ENCODE peak calls at places on chromosomes 7 and 10, in ten cellular contexts. One of them, this sample, is unnamed.

GRCh38 chr10:59091239-59091638 is 85.2 kb upstream of the PHYHIPL start:
- DNase-seq in A549: no peak
- DNase-seq in cardiac muscle cell: no peak
- DNase-seq in GM12878: no peak
- DNase-seq in neural crest cell: no peak
- DNase-seq in MCF 10A: no peak
- DNase-seq in dorsolateral prefrontal cortex: no peak
- DNase-seq in GM23338: no peak
- DNase-seq in activated CD8-positive, alpha-beta T cell treated with anti-CD3 and anti-CD28 coated beads for 36 hours: no peak
- DNase-seq in psoas muscle: no peak
- DNase-seq in this sample: no peak

GRCh38 chr10:84166620-84167288 is 6.8 kb upstream of the GPR15LG start:
- DNase-seq in A549: no peak
- DNase-seq in cardiac muscle cell: no peak
- DNase-seq in GM12878: no peak
- DNase-seq in neural crest cell: no peak
- DNase-seq in MCF 10A: no peak
- DNase-seq in dorsolateral prefrontal cortex: no peak
- DNase-seq in GM23338: no peak
- DNase-seq in activated CD8-positive, alpha-beta T cell treated with anti-CD3 and anti-CD28 coated beads for 36 hours: no peak
- DNase-seq in psoas muscle: no peak
- DNase-seq in this sample: no peak

GRCh38 chr7:2929321-2930201 is 85.5 kb upstream of the GNA12 start:
- DNase-seq in A549: no peak
- DNase-seq in cardiac muscle cell: no peak
- DNase-seq in GM12878: no peak
- DNase-seq in neural crest cell: no peak
- DNase-seq in MCF 10A: no peak
- DNase-seq in dorsolateral prefrontal cortex: peak; percentile 32
- DNase-seq in GM23338: no peak
- DNase-seq in activated CD8-positive, alpha-beta T cell treated with anti-CD3 and anti-CD28 coated beads for 36 hours: no peak
- DNase-seq in psoas muscle: no peak
- DNase-seq in this sample: no peak

GRCh38 chr10:112811741-112812551 is 138.1 kb upstream of the TCF7L2 start:
- DNase-seq in A549: peak; percentile 96
- DNase-seq in cardiac muscle cell: no peak
- DNase-seq in GM12878: no peak
- DNase-seq in neural crest cell: no peak
- DNase-seq in MCF 10A: peak; percentile 89
- DNase-seq in dorsolateral prefrontal cortex: no peak
- DNase-seq in GM23338: peak; percentile 91
- DNase-seq in activated CD8-positive, alpha-beta T cell treated with anti-CD3 and anti-CD28 coated beads for 36 hours: no peak
- DNase-seq in psoas muscle: no peak
- DNase-seq in this sample: no peak

GRCh38 chr7:148299335-148299734 is 291.2 kb upstream of the C7orf33 start:
- DNase-seq in A549: no peak
- DNase-seq in cardiac muscle cell: no peak
- DNase-seq in GM12878: no peak
- DNase-seq in neural crest cell: no peak
- DNase-seq in MCF 10A: no peak
- DNase-seq in dorsolateral prefrontal cortex: no peak
- DNase-seq in GM23338: no peak
- DNase-seq in activated CD8-positive, alpha-beta T cell treated with anti-CD3 and anti-CD28 coated beads for 36 hours: no peak
- DNase-seq in psoas muscle: no peak
- DNase-seq in this sample: no peak

GRCh38 chr7:101244385-101245146 is at the start of gene FIS1:
- DNase-seq in A549: peak; percentile 93
- DNase-seq in cardiac muscle cell: peak; percentile 96
- DNase-seq in GM12878: peak; percentile 68
- DNase-seq in neural crest cell: peak; percentile 89
- DNase-seq in MCF 10A: peak; percentile 87
- DNase-seq in dorsolateral prefrontal cortex: peak; percentile 94
- DNase-seq in GM23338: peak; percentile 98
- DNase-seq in activated CD8-positive, alpha-beta T cell treated with anti-CD3 and anti-CD28 coated beads for 36 hours: peak; percentile 97
- DNase-seq in psoas muscle: peak; percentile 97
- DNase-seq in this sample: peak; percentile 90

GRCh38 chr10:30254926-30255325 is 94.2 kb downstream of the MTPAP start:
- DNase-seq in A549: no peak
- DNase-seq in cardiac muscle cell: no peak
- DNase-seq in GM12878: no peak
- DNase-seq in neural crest cell: no peak
- DNase-seq in MCF 10A: no peak
- DNase-seq in dorsolateral prefrontal cortex: no peak
- DNase-seq in GM23338: no peak
- DNase-seq in activated CD8-positive, alpha-beta T cell treated with anti-CD3 and anti-CD28 coated beads for 36 hours: no peak
- DNase-seq in psoas muscle: no peak
- DNase-seq in this sample: no peak

GRCh38 chr7:93043393-93043985 is 74.3 kb downstream of the SAMD9 start:
- DNase-seq in A549: no peak
- DNase-seq in cardiac muscle cell: no peak
- DNase-seq in GM12878: no peak
- DNase-seq in neural crest cell: peak; percentile 37
- DNase-seq in MCF 10A: peak; percentile 80
- DNase-seq in dorsolateral prefrontal cortex: no peak
- DNase-seq in GM23338: peak; percentile 76
- DNase-seq in activated CD8-positive, alpha-beta T cell treated with anti-CD3 and anti-CD28 coated beads for 36 hours: no peak
- DNase-seq in psoas muscle: no peak
- DNase-seq in this sample: no peak

GRCh38 chr7:134589491-134589941 is 40.6 kb downstream of the AKR1B15 start:
- DNase-seq in A549: no peak
- DNase-seq in cardiac muscle cell: no peak
- DNase-seq in GM12878: no peak
- DNase-seq in neural crest cell: no peak
- DNase-seq in MCF 10A: no peak
- DNase-seq in dorsolateral prefrontal cortex: no peak
- DNase-seq in GM23338: no peak
- DNase-seq in activated CD8-positive, alpha-beta T cell treated with anti-CD3 and anti-CD28 coated beads for 36 hours: no peak
- DNase-seq in psoas muscle: no peak
- DNase-seq in this sample: no peak

GRCh38 chr7:159084069-159084801 is 60.4 kb downstream of the VIPR2 start:
- DNase-seq in A549: no peak
- DNase-seq in cardiac muscle cell: no peak
- DNase-seq in GM12878: no peak
- DNase-seq in neural crest cell: no peak
- DNase-seq in MCF 10A: no peak
- DNase-seq in dorsolateral prefrontal cortex: no peak
- DNase-seq in GM23338: no peak
- DNase-seq in activated CD8-positive, alpha-beta T cell treated with anti-CD3 and anti-CD28 coated beads for 36 hours: no peak
- DNase-seq in psoas muscle: no peak
- DNase-seq in this sample: no peak

GRCh38 chr7:127578036-127578684 is 7.2 kb downstream of the GCC1 start:
- DNase-seq in A549: peak; percentile 43
- DNase-seq in cardiac muscle cell: no peak
- DNase-seq in GM12878: no peak
- DNase-seq in neural crest cell: no peak
- DNase-seq in MCF 10A: no peak
- DNase-seq in dorsolateral prefrontal cortex: no peak
- DNase-seq in GM23338: peak; percentile 56
- DNase-seq in activated CD8-positive, alpha-beta T cell treated with anti-CD3 and anti-CD28 coated beads for 36 hours: no peak
- DNase-seq in psoas muscle: no peak
- DNase-seq in this sample: no peak
- TF ChIP-seq CTCF in A549: peak; percentile 25
- TF ChIP-seq CTCF in cardiac muscle cell: peak; percentile 18
- TF ChIP-seq CTCF in GM12878: peak; percentile 22
- TF ChIP-seq CTCF in neural crest cell: no peak
- TF ChIP-seq CTCF in MCF 10A: no peak
- TF ChIP-seq CTCF in dorsolateral prefrontal cortex: no peak
- TF ChIP-seq CTCF in GM23338: peak; percentile 70
- TF ChIP-seq CTCF in activated CD8-positive, alpha-beta T cell treated with anti-CD3 and anti-CD28 coated beads for 36 hours: no peak
- TF ChIP-seq CTCF in psoas muscle: no peak
- TF ChIP-seq CTCF in this sample: peak; percentile 5

GRCh38 chr10:27865221-27865635 is 119.6 kb upstream of the MKX start:
- DNase-seq in A549: no peak
- DNase-seq in cardiac muscle cell: no peak
- DNase-seq in GM12878: no peak
- DNase-seq in neural crest cell: no peak
- DNase-seq in MCF 10A: peak; percentile 44
- DNase-seq in dorsolateral prefrontal cortex: no peak
- DNase-seq in GM23338: no peak
- DNase-seq in activated CD8-positive, alpha-beta T cell treated with anti-CD3 and anti-CD28 coated beads for 36 hours: no peak
- DNase-seq in psoas muscle: no peak
- DNase-seq in this sample: no peak
- TF ChIP-seq CTCF in A549: no peak
- TF ChIP-seq CTCF in cardiac muscle cell: no peak
- TF ChIP-seq CTCF in GM12878: no peak
- TF ChIP-seq CTCF in neural crest cell: no peak
- TF ChIP-seq CTCF in MCF 10A: no peak
- TF ChIP-seq CTCF in dorsolateral prefrontal cortex: no peak
- TF ChIP-seq CTCF in GM23338: no peak
- TF ChIP-seq CTCF in activated CD8-positive, alpha-beta T cell treated with anti-CD3 and anti-CD28 coated beads for 36 hours: no peak
- TF ChIP-seq CTCF in psoas muscle: no peak
- TF ChIP-seq CTCF in this sample: no peak

GRCh38 chr10:76311752-76312699 is 880.6 kb downstream of the LRMDA start:
- DNase-seq in A549: peak; percentile 56
- DNase-seq in cardiac muscle cell: peak; percentile 49
- DNase-seq in GM12878: no peak
- DNase-seq in neural crest cell: no peak
- DNase-seq in MCF 10A: peak; percentile 50
- DNase-seq in dorsolateral prefrontal cortex: no peak
- DNase-seq in GM23338: peak; percentile 81
- DNase-seq in activated CD8-positive, alpha-beta T cell treated with anti-CD3 and anti-CD28 coated beads for 36 hours: peak; percentile 14
- DNase-seq in psoas muscle: no peak
- DNase-seq in this sample: peak; percentile 22
- TF ChIP-seq CTCF in A549: peak; percentile 52
- TF ChIP-seq CTCF in cardiac muscle cell: peak; percentile 36
- TF ChIP-seq CTCF in GM12878: peak; percentile 45
- TF ChIP-seq CTCF in neural crest cell: peak; percentile 65
- TF ChIP-seq CTCF in MCF 10A: peak; percentile 52
- TF ChIP-seq CTCF in dorsolateral prefrontal cortex: no peak
- TF ChIP-seq CTCF in GM23338: peak; percentile 87
- TF ChIP-seq CTCF in activated CD8-positive, alpha-beta T cell treated with anti-CD3 and anti-CD28 coated beads for 36 hours: no peak
- TF ChIP-seq CTCF in psoas muscle: peak; percentile 40
- TF ChIP-seq CTCF in this sample: no peak

GRCh38 chr10:34076443-34076842 is 738.7 kb downstream of the PARD3 start:
- DNase-seq in A549: no peak
- DNase-seq in cardiac muscle cell: no peak
- DNase-seq in GM12878: no peak
- DNase-seq in neural crest cell: no peak
- DNase-seq in MCF 10A: no peak
- DNase-seq in dorsolateral prefrontal cortex: no peak
- DNase-seq in GM23338: no peak
- DNase-seq in activated CD8-positive, alpha-beta T cell treated with anti-CD3 and anti-CD28 coated beads for 36 hours: no peak
- DNase-seq in psoas muscle: no peak
- DNase-seq in this sample: no peak

GRCh38 chr10:34079702-34080484 is 735.2 kb downstream of the PARD3 start:
- DNase-seq in A549: no peak
- DNase-seq in cardiac muscle cell: no peak
- DNase-seq in GM12878: no peak
- DNase-seq in neural crest cell: no peak
- DNase-seq in MCF 10A: no peak
- DNase-seq in dorsolateral prefrontal cortex: no peak
- DNase-seq in GM23338: no peak
- DNase-seq in activated CD8-positive, alpha-beta T cell treated with anti-CD3 and anti-CD28 coated beads for 36 hours: no peak
- DNase-seq in psoas muscle: no peak
- DNase-seq in this sample: no peak

GRCh38 chr10:34078798-34079470 is 736.2 kb downstream of the PARD3 start:
- DNase-seq in A549: no peak
- DNase-seq in cardiac muscle cell: no peak
- DNase-seq in GM12878: no peak
- DNase-seq in neural crest cell: no peak
- DNase-seq in MCF 10A: no peak
- DNase-seq in dorsolateral prefrontal cortex: no peak
- DNase-seq in GM23338: no peak
- DNase-seq in activated CD8-positive, alpha-beta T cell treated with anti-CD3 and anti-CD28 coated beads for 36 hours: no peak
- DNase-seq in psoas muscle: peak; percentile 64
- DNase-seq in this sample: no peak

GRCh38 chr10:34075269-34075926 is 739.7 kb downstream of the PARD3 start:
- DNase-seq in A549: no peak
- DNase-seq in cardiac muscle cell: no peak
- DNase-seq in GM12878: no peak
- DNase-seq in neural crest cell: no peak
- DNase-seq in MCF 10A: no peak
- DNase-seq in dorsolateral prefrontal cortex: no peak
- DNase-seq in GM23338: no peak
- DNase-seq in activated CD8-positive, alpha-beta T cell treated with anti-CD3 and anti-CD28 coated beads for 36 hours: no peak
- DNase-seq in psoas muscle: no peak
- DNase-seq in this sample: no peak

DNA sequence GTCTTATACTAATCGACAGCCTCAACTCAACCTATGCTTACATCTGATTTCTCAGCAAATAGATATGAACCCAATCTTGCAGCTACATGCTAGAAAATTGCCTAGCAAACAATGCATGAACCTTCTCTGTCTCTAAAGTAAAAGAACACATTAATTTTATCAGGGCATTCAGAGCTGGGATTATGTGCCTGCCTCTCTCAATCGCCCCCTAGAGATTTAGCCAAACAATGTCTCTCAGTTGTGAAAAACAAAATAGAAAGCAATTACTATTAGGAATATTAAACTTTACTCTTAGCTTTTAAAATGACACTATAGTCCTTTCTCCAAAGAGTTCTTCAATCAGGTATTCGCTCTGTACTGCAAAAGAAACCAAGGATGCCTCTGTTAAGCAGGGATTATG is 737.1 kb downstream of the PARD3 start:
- DNase-seq in A549: no peak
- DNase-seq in cardiac muscle cell: no peak
- DNase-seq in GM12878: no peak
- DNase-seq in neural crest cell: no peak
- DNase-seq in MCF 10A: no peak
- DNase-seq in dorsolateral prefrontal cortex: no peak
- DNase-seq in GM23338: no peak
- DNase-seq in activated CD8-positive, alpha-beta T cell treated with anti-CD3 and anti-CD28 coated beads for 36 hours: no peak
- DNase-seq in psoas muscle: no peak
- DNase-seq in this sample: no peak
- TF ChIP-seq CTCF in A549: no peak
- TF ChIP-seq CTCF in cardiac muscle cell: peak; percentile 16
- TF ChIP-seq CTCF in GM12878: no peak
- TF ChIP-seq CTCF in neural crest cell: no peak
- TF ChIP-seq CTCF in MCF 10A: peak; percentile 8
- TF ChIP-seq CTCF in dorsolateral prefrontal cortex: no peak
- TF ChIP-seq CTCF in GM23338: peak; percentile 36
- TF ChIP-seq CTCF in activated CD8-positive, alpha-beta T cell treated with anti-CD3 and anti-CD28 coated beads for 36 hours: no peak
- TF ChIP-seq CTCF in psoas muscle: no peak
- TF ChIP-seq CTCF in this sample: no peak

This sample was measured in GM20000.